ENCODE peak calls at places on chromosomes 13 and 19, in four cellular contexts. G is left ventricle myocardium inferior, L is heart right ventricle, T is tibial nerve. P is an unnamed sample.

GRCh38 chr19:52689804-52690394 is 44.9 kb downstream of the ZNF611 start:
- DNase-seq in L (peak), T (peak), G (peak), P (peak)

GRCh38 chr13:107202371-107203023 is 634.6 kb upstream of the ARGLU1 start:
- DNase-seq in G (peak), T (no peak), L (peak), P (peak)

GRCh38 chr13:49300716-49301589 is 53.2 kb downstream of the CDADC1 start:
- DNase-seq in G (no peak), T (peak), L (peak), P (peak)

GRCh38 chr19:42129399-42130253 is 2.6 kb downstream of the POU2F2 start:
- DNase-seq in G (peak), T (peak), L (peak), P (peak)

GRCh38 chr19:46240693-46241092 is 11.2 kb downstream of the IGFL1 start:
- DNase-seq in T (no peak), G (no peak), L (no peak), P (no peak)

GRCh38 chr19:16573925-16574324 is 1.7 kb upstream of the SLC35E1 start:
- DNase-seq in L (no peak), G (no peak), T (no peak), P (no peak)

GRCh38 chr19:42178791-42179500 is 38.5 kb downstream of the DEDD2 start:
- DNase-seq in T (no peak), L (no peak), G (no peak), P (no peak)

GRCh38 chr19:23305555-23305954 is 55.4 kb upstream of the ZNF724 start:
- DNase-seq in L (no peak), T (no peak), G (no peak), P (no peak)

GRCh38 chr13:67650471-67650870 is 420.3 kb upstream of the PCDH9 start:
- DNase-seq in L (no peak), T (no peak), G (no peak), P (no peak)

GRCh38 chr19:41355035-41355434 is 1.3 kb upstream of the TGFB1 start:
- DNase-seq in L (no peak), T (no peak), G (no peak), P (no peak)

GRCh38 chr13:39836038-39836437 is 180.6 kb downstream of the COG6 start:
- DNase-seq in G (no peak), T (no peak), L (no peak), P (no peak)

GRCh38 chr13:76213423-76213904 is 577.3 kb downstream of the LMO7 start:
- DNase-seq in T (no peak), L (no peak), G (no peak), P (no peak)

GRCh38 chr13:45303866-45304265 is 37.1 kb downstream of the TPT1 start:
- DNase-seq in G (no peak), T (no peak), L (no peak), P (no peak)

GRCh38 chr13:97261254-97262015 is 39.3 kb downstream of the MBNL2 start:
- DNase-seq in L (no peak), T (no peak), G (no peak), P (no peak)

GRCh38 chr13:109569938-109570711 is 216.3 kb downstream of the IRS2 start:
- DNase-seq in G (no peak), T (no peak), L (no peak), P (no peak)

GRCh38 chr19:41646589-41647204 is 19.8 kb upstream of the CEACAM4 start:
- DNase-seq in G (no peak), L (no peak), T (no peak), P (peak)

GRCh38 chr19:46610851-46611770 is 10.0 kb downstream of the CALM3 start:
- DNase-seq in G (peak), T (no peak), L (no peak), P (no peak)

DNA sequence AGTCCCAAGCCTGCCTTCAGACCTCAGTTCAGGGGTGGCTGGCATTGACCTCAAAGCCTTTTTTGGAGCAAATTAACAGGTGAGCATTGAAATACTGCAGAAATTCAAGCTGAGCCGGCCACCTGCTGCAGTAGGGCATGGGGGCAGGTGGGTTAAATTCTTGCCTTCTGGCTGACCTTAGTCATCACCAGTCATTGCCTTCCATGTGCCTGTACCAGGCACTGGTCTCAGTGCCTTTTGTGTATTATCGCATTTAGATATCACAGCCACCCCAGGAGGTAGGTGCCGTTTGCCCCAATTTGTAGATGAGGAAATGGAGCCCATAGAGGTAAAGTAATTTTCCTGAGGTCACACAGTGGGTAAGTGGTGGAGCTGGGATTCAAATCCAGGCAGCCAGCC is 7.2 kb downstream of the PPP1R37 start:
- DNase-seq in G (no peak), L (no peak), T (no peak), P (no peak)
- H3K27ac ChIP-seq in G (no peak), L (peak), T (no peak), P (peak)

DNA sequence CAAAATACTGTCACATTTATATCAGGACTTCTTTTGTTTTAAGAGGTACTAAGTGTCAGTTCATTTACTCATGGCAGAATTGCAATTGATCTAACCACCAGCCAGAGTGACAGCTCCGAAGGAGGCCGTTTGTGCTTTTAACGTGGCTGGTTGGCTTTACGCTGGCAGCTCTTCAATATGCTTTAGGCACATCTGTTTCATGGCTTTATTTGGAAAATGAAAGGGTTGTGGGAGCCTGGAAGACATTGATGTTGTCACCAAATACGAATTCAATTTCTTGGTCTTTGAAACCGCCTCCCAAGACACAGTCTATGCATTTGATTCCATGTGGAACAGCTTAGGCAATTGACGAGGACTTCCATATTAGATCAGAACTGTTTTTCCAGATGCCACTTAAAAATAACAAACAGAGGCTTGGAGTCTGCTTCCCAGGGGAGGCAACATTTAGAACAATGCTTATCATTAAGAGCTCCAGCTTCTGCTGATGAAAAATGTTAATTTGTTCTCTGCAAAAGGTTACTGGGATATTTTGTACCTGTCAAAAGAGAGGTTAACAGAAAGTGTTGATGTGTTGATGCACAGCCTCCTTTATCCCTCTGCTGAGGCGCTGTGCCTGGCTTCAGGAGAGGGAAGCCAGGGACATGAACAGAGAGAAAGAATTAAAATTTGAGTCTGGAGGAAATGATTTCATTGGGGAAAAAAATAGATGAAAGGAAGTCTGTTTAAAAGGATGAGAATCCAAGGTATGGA is 64.0 kb upstream of the TNFRSF19 start:
- DNase-seq in T (no peak), G (no peak), L (no peak), P (no peak)
- H3K27ac ChIP-seq in T (peak), G (peak), L (peak), P (no peak)

GRCh38 chr19:18651738-18652137 is 14.9 kb downstream of the KLHL26 start:
- DNase-seq in L (no peak), T (no peak), G (no peak), P (no peak)

GRCh38 chr19:18651300-18651699 is 14.5 kb downstream of the KLHL26 start:
- DNase-seq in G (no peak), T (no peak), L (no peak), P (no peak)

GRCh38 chr19:18649371-18650047 is 12.7 kb downstream of the KLHL26 start:
- DNase-seq in L (peak), T (peak), G (peak), P (peak)

GRCh38 chr19:18650048-18650435 is 13.2 kb downstream of the KLHL26 start:
- DNase-seq in T (peak), L (peak), G (peak), P (no peak)

DNA sequence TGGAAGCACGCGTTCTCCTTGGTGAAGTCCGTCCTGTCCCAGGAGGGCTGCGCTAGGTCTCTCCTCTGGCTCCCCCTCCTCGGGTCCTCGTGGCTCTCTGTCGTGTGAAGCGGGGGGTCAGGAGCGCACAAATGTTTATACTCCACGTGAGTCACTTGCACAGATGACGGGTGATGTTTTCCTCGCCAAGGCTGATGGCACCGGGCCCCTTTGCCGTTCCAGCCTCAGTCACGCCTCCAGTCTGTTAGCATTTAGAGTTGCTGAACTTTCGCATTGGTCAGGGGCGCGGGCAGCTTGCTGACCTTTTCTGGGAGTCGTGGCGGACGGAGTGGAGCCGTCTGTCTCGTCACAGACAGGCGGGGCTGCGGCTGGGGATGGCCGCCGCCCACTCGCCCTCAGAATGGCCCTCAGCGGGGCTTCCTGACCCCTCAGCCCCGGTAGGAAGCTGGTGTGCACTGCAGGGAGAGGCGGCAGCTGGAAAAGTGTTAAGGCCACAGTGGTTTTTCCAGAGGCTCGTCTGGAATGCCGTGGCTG is 13.7 kb downstream of the KLHL26 start:
- DNase-seq in G (peak), L (peak), T (peak), P (peak)
- H3K27ac ChIP-seq in G (peak), L (peak), T (peak), P (peak)

DNA sequence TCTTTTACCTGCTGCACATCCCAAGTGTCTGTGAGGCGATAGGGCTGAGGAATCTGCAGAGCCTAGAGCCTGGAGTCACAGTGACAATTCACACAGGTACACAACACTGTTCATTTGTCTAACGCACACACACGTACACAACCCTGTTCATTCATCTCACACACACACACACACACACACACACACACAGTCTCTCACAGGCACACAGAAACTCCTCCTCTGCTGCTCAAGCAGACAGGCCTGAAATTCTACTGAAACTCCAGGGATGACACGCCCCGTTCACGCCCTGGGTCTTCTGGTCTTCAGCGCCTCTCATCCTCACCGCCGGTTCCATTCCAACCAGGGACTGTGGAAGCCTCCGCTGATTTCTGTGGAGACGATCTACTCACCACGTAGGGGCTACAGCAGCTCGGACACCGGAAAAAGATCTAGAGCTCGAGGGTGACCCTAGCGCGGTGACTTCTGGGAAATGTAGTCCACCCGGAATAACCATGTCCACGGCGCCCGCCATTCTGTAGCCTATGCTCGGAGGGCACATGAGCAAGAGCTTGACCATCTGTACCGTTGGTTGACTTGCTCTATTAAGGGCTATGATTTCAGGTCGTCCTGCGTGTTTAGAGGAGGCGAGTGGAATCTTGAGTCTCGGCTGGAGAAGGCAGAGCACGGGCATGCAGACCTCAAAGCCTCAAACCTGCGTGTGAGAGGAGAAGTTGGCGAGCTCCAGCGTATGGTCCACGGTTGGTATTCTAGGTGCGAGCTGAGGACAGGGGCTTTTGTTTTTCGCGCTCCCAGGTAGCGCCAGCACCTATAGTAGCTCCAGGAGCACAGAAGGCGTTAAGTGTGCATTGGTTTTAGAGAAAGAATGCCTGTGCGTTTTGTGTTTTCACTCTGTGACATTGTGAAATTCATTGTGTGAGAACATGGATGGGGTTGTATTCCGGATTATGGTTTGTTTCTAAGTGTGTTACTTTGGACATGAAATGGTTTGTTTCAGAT is 33.4 kb downstream of the ZNF45 start:
- DNase-seq in T (peak), L (peak), G (peak), P (peak)
- H3K27ac ChIP-seq in T (no peak), L (peak), G (peak), P (no peak)

GRCh38 chr19:34310494-34310981 is 54.5 kb upstream of the GPI start:
- DNase-seq in G (no peak), T (no peak), L (no peak), P (peak)
- H3K27ac ChIP-seq in G (no peak), T (peak), L (no peak), P (no peak)

P was measured in thyroid gland.